ENCODE peak calls at places on chromosome 7, in eight cellular contexts. D is MM.1S, N is heart left ventricle, O is endodermal cell, J is testis, H is adrenal gland, R is Peyer's patch, Q is neuronal stem cell. V is an unnamed sample.

GRCh38 chr7:16071246-16071857 is 350.0 kb downstream of the CRPPA start:
- DNase-seq in D (peak; percentile 72), N (peak; percentile 27), O (peak; percentile 54), J (no peak), H (no peak), R (no peak), Q (peak; percentile 47), V (no peak)

GRCh38 chr7:116810267-116811116 is 51.9 kb upstream of the CAPZA2 start:
- DNase-seq in D (no peak), N (no peak), O (no peak), J (no peak), H (no peak), R (no peak), Q (no peak), V (no peak)

GRCh38 chr7:38424750-38425463 is 151.5 kb upstream of the TARP start:
- DNase-seq in D (no peak), N (no peak), O (no peak), J (no peak), H (no peak), R (no peak), Q (no peak), V (no peak)

GRCh38 chr7:116339564-116339963 is 129.2 kb downstream of the TES start:
- DNase-seq in D (no peak), N (no peak), O (no peak), J (no peak), H (no peak), R (no peak), Q (no peak), V (no peak)

GRCh38 chr7:3159039-3159438 is 115.4 kb upstream of the CARD11 start:
- DNase-seq in D (no peak), N (no peak), O (no peak), J (no peak), H (no peak), R (no peak), Q (no peak), V (no peak)

GRCh38 chr7:81415181-81415580 is 354.7 kb downstream of the HGF start:
- DNase-seq in D (no peak), N (no peak), O (no peak), J (no peak), H (no peak), R (no peak), Q (no peak), V (no peak)

GRCh38 chr7:41581041-41581440 is 121.8 kb downstream of the INHBA start:
- DNase-seq in D (no peak), N (no peak), O (no peak), J (no peak), H (no peak), R (no peak), Q (no peak), V (no peak)

GRCh38 chr7:148941598-148942280 is 57.6 kb upstream of the EZH2 start:
- DNase-seq in D (peak; percentile 90), N (peak; percentile 35), O (peak; percentile 89), J (peak; percentile 63), H (no peak), R (peak; percentile 67), Q (peak; percentile 30), V (peak; percentile 54)

GRCh38 chr7:40742270-40742669 is 607.5 kb downstream of the SUGCT start:
- DNase-seq in D (no peak), N (no peak), O (no peak), J (no peak), H (no peak), R (no peak), Q (no peak), V (no peak)

GRCh38 chr7:33906697-33907096 is 1.4 kb downstream of the BMPER start:
- DNase-seq in D (no peak), N (no peak), O (no peak), J (no peak), H (no peak), R (no peak), Q (no peak), V (no peak)

GRCh38 chr7:33903770-33904679 is 1.3 kb upstream of the BMPER start:
- DNase-seq in D (peak; percentile 45), N (peak; percentile 39), O (peak; percentile 84), J (peak; percentile 34), H (peak; percentile 20), R (no peak), Q (peak; percentile 54), V (no peak)

GRCh38 chr7:33907625-33908024 is 2.3 kb downstream of the BMPER start:
- DNase-seq in D (no peak), N (no peak), O (no peak), J (no peak), H (no peak), R (no peak), Q (no peak), V (no peak)

GRCh38 chr7:33905389-33906032 is at the start of gene BMPER:
- DNase-seq in D (peak; percentile 48), N (peak; percentile 31), O (peak; percentile 92), J (peak; percentile 38), H (peak; percentile 21), R (no peak), Q (peak; percentile 49), V (no peak)

DNA sequence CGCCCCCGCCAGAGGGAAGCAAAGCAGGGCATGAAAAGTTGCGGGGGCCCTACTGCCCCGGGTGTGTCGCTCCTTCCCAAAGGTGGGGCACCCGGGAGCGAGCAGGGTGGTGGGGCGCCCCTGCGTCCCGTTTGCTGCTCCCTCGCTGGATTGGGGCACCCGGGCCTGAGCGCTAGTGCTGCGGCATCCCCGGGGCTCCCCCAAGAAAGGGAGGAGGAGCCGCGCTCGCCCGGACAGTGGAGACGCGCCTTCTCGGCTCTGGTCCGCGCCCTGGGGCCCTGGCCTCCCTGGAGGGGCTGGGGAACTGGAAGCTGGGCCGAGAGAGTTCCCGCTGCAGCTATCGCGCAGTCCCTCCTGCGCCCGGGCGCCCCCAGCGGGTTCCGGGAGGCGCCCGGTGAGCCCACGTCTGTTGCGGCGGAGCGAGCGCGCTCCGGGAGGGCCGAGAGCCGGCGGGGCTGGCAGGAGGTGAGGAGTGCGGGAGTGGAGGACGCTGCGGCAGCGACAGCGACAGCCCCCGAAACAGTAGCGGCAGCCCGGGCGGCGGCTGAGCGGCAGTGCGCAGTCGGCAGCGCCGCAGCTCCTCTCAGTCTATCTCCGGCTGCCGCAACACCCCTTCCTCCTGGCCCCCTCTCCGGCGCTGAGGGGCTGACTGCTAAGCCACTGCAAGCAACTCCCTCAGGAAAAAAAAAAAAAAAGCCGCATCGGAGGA is 505 bp upstream of the BMPER start:
- DNase-seq in D (peak; percentile 53), N (peak; percentile 41), O (peak; percentile 84), J (peak; percentile 26), H (peak; percentile 24), R (no peak), Q (peak; percentile 45), V (no peak)
- H3K27me3 ChIP-seq in D (peaks cover 6% of the 10 kb centered on the region), N (peaks cover 52% of the 10 kb centered on the region), O (peaks cover 10% of the 10 kb centered on the region), J (no peaks in the 10 kb centered on the region), H (peaks cover 35% of the 10 kb centered on the region), R (no peaks in the 10 kb centered on the region), Q (peaks cover 16% of the 10 kb centered on the region), V (peaks cover 18% of the 10 kb centered on the region)

GRCh38 chr7:27166475-27167169 is 1.3 kb upstream of the HOXA9 start:
- DNase-seq in D (no peak), N (no peak), O (peak; percentile 64), J (no peak), H (no peak), R (no peak), Q (no peak), V (no peak)

GRCh38 chr7:27164381-27165088 is 802 bp downstream of the HOXA9 start:
- DNase-seq in D (no peak), N (no peak), O (peak; percentile 88), J (no peak), H (no peak), R (no peak), Q (no peak), V (no peak)

GRCh38 chr7:27165655-27166474 is 528 bp upstream of the HOXA9 start:
- DNase-seq in D (no peak), N (no peak), O (no peak), J (no peak), H (no peak), R (no peak), Q (no peak), V (no peak)

GRCh38 chr7:27163776-27164380 is 1.5 kb downstream of the HOXA9 start:
- DNase-seq in D (no peak), N (no peak), O (no peak), J (no peak), H (no peak), R (no peak), Q (no peak), V (no peak)

DNA sequence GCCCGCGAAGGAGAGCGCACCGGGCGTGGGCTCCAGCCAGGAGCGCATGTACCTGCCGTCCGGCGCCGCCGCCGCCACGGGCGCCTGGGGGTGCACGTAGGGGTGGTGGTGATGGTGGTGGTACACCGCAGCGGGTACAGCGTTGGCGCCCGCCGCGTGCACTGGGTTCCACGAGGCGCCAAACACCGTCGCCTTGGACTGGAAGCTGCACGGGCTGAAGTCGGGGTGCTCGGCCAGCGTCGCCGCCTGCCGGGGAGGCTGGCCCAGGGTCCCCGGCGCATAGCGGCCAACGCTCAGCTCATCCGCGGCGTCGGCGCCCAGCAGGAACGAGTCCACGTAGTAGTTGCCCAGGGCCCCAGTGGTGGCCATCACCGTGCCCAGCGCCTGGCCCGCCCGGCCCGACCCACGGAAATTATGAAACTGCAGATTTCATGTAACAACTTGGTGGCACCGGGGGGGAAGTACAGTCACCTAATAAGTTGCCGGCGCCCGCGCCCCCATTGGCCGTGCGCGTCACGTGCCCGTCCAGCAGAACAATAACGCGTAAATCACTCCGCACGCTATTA is at the start of gene HOXA9:
- DNase-seq in D (no peak), N (no peak), O (no peak), J (peak; percentile 67), H (peak; percentile 83), R (peak; percentile 48), Q (no peak), V (no peak)
- H3K27me3 ChIP-seq in D (peaks cover 88% of the 10 kb centered on the region), N (peaks cover 100% of the 10 kb centered on the region), O (peaks cover 100% of the 10 kb centered on the region), J (peaks cover 4% of the 10 kb centered on the region), H (peaks cover 49% of the 10 kb centered on the region), R (peaks cover 18% of the 10 kb centered on the region), Q (peaks cover 97% of the 10 kb centered on the region), V (peaks cover 87% of the 10 kb centered on the region)

GRCh38 chr7:47536705-47537611 is 45.0 kb downstream of the TNS3 start:
- DNase-seq in D (no peak), N (peak; percentile 76), O (peak; percentile 84), J (peak; percentile 67), H (no peak), R (no peak), Q (peak; percentile 54), V (no peak)
- H3K27me3 ChIP-seq in D (no peaks in the 10 kb centered on the region), N (no peaks in the 10 kb centered on the region), O (no peaks in the 10 kb centered on the region), J (no peaks in the 10 kb centered on the region), H (no peaks in the 10 kb centered on the region), R (no peaks in the 10 kb centered on the region), Q (no peaks in the 10 kb centered on the region), V (no peaks in the 10 kb centered on the region)

DNA sequence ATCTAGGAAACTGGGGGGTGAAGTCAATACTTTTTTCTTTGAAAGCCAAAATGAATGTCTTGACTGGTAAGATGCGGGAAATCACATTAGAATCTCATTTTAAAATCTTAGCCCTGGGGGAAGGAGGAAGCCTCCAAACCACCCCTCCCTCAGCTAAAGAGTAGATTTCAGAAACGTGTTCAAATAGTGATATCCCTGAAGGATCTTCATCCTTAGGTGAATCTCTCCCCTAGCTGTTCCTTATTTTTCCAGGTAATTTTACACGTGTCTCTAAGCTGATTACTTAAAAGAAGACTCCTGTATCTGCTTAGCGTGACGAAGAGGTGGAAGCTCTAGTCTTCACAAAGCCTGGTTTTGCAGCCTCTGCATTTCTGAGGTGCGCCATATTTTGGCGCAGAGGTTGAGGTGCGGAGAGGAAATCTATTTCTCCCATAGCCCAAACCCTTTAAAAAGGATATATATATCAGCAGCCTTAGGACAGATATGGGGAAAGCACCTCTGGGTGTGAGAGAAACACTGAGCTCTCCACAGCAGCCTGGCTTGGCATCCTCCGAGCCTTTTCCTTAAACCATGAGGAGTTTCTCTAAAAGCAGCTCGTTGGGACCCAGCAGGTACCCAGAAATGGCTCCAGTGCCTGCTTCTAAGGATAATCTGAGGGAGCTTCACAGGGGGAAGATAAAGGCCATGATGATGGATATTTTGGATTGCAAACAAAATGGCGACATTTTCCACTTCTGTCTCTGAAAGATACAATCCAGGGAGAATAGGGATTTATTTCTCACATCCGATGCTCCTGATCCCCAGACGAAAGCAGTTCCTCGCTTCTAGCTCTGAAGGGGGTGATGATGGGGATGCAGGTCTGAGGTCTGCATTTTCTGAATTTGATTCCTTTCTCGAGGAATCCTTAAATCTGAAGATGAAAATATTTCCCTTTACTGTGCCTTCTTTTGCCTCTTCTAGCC is 3.0 kb upstream of the HOXA2 start:
- DNase-seq in D (no peak), N (no peak), O (no peak), J (no peak), H (no peak), R (no peak), Q (no peak), V (no peak)
- H3K27me3 ChIP-seq in D (peaks cover 44% of the 10 kb centered on the region), N (peaks cover 100% of the 10 kb centered on the region), O (peaks cover 100% of the 10 kb centered on the region), J (no peaks in the 10 kb centered on the region), H (no peaks in the 10 kb centered on the region), R (no peaks in the 10 kb centered on the region), Q (peaks cover 96% of the 10 kb centered on the region), V (peaks cover 33% of the 10 kb centered on the region)